ENCODE peak calls at places on chromosome 3, in five cellular contexts. One of them, this sample, is unnamed.

GRCh38 chr3:10808130-10808735 is 7.8 kb upstream of the SLC6A11 start:
- DNase-seq in Panc1: no peak
- DNase-seq in HCT116: no peak
- DNase-seq in HepG2: no peak
- DNase-seq in K562: no peak
- DNase-seq in this sample: no peak

GRCh38 chr3:11668243-11669232 is 24.8 kb upstream of the VGLL4 start:
- DNase-seq in Panc1: no peak
- DNase-seq in HCT116: no peak
- DNase-seq in HepG2: no peak
- DNase-seq in K562: no peak
- DNase-seq in this sample: no peak

GRCh38 chr3:124774305-124774673 is 44.0 kb downstream of the UMPS start:
- DNase-seq in Panc1: no peak
- DNase-seq in HCT116: no peak
- DNase-seq in HepG2: no peak
- DNase-seq in K562: no peak
- DNase-seq in this sample: no peak

GRCh38 chr3:174783502-174783901 is 75.6 kb upstream of the NAALADL2 start:
- DNase-seq in Panc1: no peak
- DNase-seq in HCT116: no peak
- DNase-seq in HepG2: no peak
- DNase-seq in K562: no peak
- DNase-seq in this sample: no peak

GRCh38 chr3:113556556-113557335 is 24.4 kb downstream of the SIDT1 start:
- DNase-seq in Panc1: no peak
- DNase-seq in HCT116: no peak
- DNase-seq in HepG2: peak
- DNase-seq in K562: no peak
- DNase-seq in this sample: no peak

GRCh38 chr3:114942773-114943172 is 204.3 kb downstream of the ZBTB20 start:
- DNase-seq in Panc1: no peak
- DNase-seq in HCT116: no peak
- DNase-seq in HepG2: no peak
- DNase-seq in K562: no peak
- DNase-seq in this sample: no peak

GRCh38 chr3:68055238-68055637 is 400.8 kb upstream of the SUCLG2 start:
- DNase-seq in Panc1: no peak
- DNase-seq in HCT116: no peak
- DNase-seq in HepG2: no peak
- DNase-seq in K562: no peak
- DNase-seq in this sample: no peak

GRCh38 chr3:107969994-107970896 is 120.6 kb downstream of the CD47 start:
- DNase-seq in Panc1: no peak
- DNase-seq in HCT116: no peak
- DNase-seq in HepG2: peak
- DNase-seq in K562: no peak
- DNase-seq in this sample: no peak

GRCh38 chr3:149247929-149248691 is 26.5 kb upstream of the CP start:
- DNase-seq in Panc1: no peak
- DNase-seq in HCT116: no peak
- DNase-seq in HepG2: peak
- DNase-seq in K562: no peak
- DNase-seq in this sample: no peak

GRCh38 chr3:104584702-104585101 is 782.0 kb upstream of the ALCAM start:
- DNase-seq in Panc1: no peak
- DNase-seq in HCT116: no peak
- DNase-seq in HepG2: no peak
- DNase-seq in K562: no peak
- DNase-seq in this sample: no peak

GRCh38 chr3:9314796-9315195 is 48.1 kb upstream of the THUMPD3 start:
- DNase-seq in Panc1: no peak
- DNase-seq in HCT116: no peak
- DNase-seq in HepG2: no peak
- DNase-seq in K562: no peak
- DNase-seq in this sample: no peak

GRCh38 chr3:41405466-41405865 is 206.2 kb downstream of the CTNNB1 start:
- DNase-seq in Panc1: no peak
- DNase-seq in HCT116: no peak
- DNase-seq in HepG2: no peak
- DNase-seq in K562: no peak
- DNase-seq in this sample: no peak

GRCh38 chr3:171417813-171418212 is 42.4 kb downstream of the TNIK start:
- DNase-seq in Panc1: no peak
- DNase-seq in HCT116: no peak
- DNase-seq in HepG2: peak
- DNase-seq in K562: no peak
- DNase-seq in this sample: no peak

GRCh38 chr3:104785966-104786365 is 580.7 kb upstream of the ALCAM start:
- DNase-seq in Panc1: no peak
- DNase-seq in HCT116: no peak
- DNase-seq in HepG2: no peak
- DNase-seq in K562: no peak
- DNase-seq in this sample: no peak

GRCh38 chr3:142977399-142977728 is 13.9 kb upstream of the PAQR9 start:
- DNase-seq in Panc1: no peak
- DNase-seq in HCT116: no peak
- DNase-seq in HepG2: no peak
- DNase-seq in K562: peak
- DNase-seq in this sample: no peak

GRCh38 chr3:14948609-14949038 is 1.2 kb downstream of the NR2C2 start:
- DNase-seq in Panc1: no peak
- DNase-seq in HCT116: no peak
- DNase-seq in HepG2: no peak
- DNase-seq in K562: no peak
- DNase-seq in this sample: no peak

GRCh38 chr3:106208979-106209378 is 340.2 kb upstream of the CBLB start:
- DNase-seq in Panc1: no peak
- DNase-seq in HCT116: no peak
- DNase-seq in HepG2: no peak
- DNase-seq in K562: no peak
- DNase-seq in this sample: no peak

GRCh38 chr3:30934208-30934550 is 39.7 kb upstream of the GADL1 start:
- DNase-seq in Panc1: peak
- DNase-seq in HCT116: peak
- DNase-seq in HepG2: peak
- DNase-seq in K562: no peak
- DNase-seq in this sample: peak

GRCh38 chr3:111768571-111769100 is 90.4 kb upstream of the PHLDB2 start:
- DNase-seq in Panc1: no peak
- DNase-seq in HCT116: peak
- DNase-seq in HepG2: peak
- DNase-seq in K562: no peak
- DNase-seq in this sample: no peak

GRCh38 chr3:195246608-195247007 is 24.4 kb downstream of the XXYLT1 start:
- DNase-seq in Panc1: no peak
- DNase-seq in HCT116: no peak
- DNase-seq in HepG2: no peak
- DNase-seq in K562: no peak
- DNase-seq in this sample: no peak

GRCh38 chr3:171192176-171192854 is 165.8 kb upstream of the SLC2A2 start:
- DNase-seq in Panc1: no peak
- DNase-seq in HCT116: peak
- DNase-seq in HepG2: no peak
- DNase-seq in K562: peak
- DNase-seq in this sample: no peak

GRCh38 chr3:58085616-58086015 is 77.4 kb downstream of the FLNB start:
- DNase-seq in Panc1: no peak
- DNase-seq in HCT116: no peak
- DNase-seq in HepG2: no peak
- DNase-seq in K562: no peak
- DNase-seq in this sample: no peak

GRCh38 chr3:77459926-77460325 is 420.0 kb downstream of the ROBO2 start:
- DNase-seq in Panc1: no peak
- DNase-seq in HCT116: no peak
- DNase-seq in HepG2: no peak
- DNase-seq in K562: no peak
- DNase-seq in this sample: no peak

GRCh38 chr3:42489937-42490227 is 12.6 kb upstream of the VIPR1 start:
- DNase-seq in Panc1: no peak
- DNase-seq in HCT116: no peak
- DNase-seq in HepG2: no peak
- DNase-seq in K562: no peak
- DNase-seq in this sample: no peak

GRCh38 chr3:10764314-10765051 is 51.5 kb upstream of the SLC6A11 start:
- DNase-seq in Panc1: no peak
- DNase-seq in HCT116: no peak
- DNase-seq in HepG2: peak
- DNase-seq in K562: no peak
- DNase-seq in this sample: no peak

GRCh38 chr3:87267953-87268645 is 8.3 kb downstream of the POU1F1 start:
- DNase-seq in Panc1: no peak
- DNase-seq in HCT116: no peak
- DNase-seq in HepG2: no peak
- DNase-seq in K562: no peak
- DNase-seq in this sample: no peak

GRCh38 chr3:64560802-64561502 is 126.8 kb downstream of the ADAMTS9 start:
- DNase-seq in Panc1: no peak
- DNase-seq in HCT116: no peak
- DNase-seq in HepG2: no peak
- DNase-seq in K562: no peak
- DNase-seq in this sample: no peak

GRCh38 chr3:65945480-65945879 is 93.2 kb downstream of the MAGI1 start:
- DNase-seq in Panc1: no peak
- DNase-seq in HCT116: no peak
- DNase-seq in HepG2: no peak
- DNase-seq in K562: no peak
- DNase-seq in this sample: no peak

DNA sequence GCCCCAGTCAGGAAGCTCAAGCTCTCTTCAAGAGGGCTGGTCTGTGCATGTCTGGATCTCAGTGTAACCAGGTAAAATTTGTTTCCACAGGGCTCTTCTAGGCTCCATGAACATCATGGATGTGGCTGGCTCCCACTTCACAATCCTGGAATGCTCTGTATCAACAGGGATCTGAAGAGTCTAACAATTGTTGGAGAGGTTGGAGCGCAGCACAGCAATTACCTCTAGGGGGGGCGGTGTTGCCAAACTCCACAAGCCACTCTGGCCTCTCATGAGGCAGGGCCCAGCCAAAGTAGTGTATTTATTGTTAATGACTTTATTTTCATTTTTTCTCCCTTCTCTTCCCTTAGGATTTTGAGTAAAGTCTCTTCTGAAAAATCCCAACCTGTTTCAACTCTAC is 6.1 kb upstream of the EIF2B5 start:
- DNase-seq in Panc1: no peak
- DNase-seq in HCT116: peak
- DNase-seq in HepG2: peak
- DNase-seq in K562: peak
- DNase-seq in this sample: no peak
- TF ChIP-seq REST in Panc1: no peak
- TF ChIP-seq REST in HCT116: no peak
- TF ChIP-seq REST in HepG2: no peak
- TF ChIP-seq REST in K562: no peak
- TF ChIP-seq REST in this sample: no peak

GRCh38 chr3:45647148-45647619 is 42.0 kb upstream of the SACM1L start:
- DNase-seq in Panc1: peak
- DNase-seq in HCT116: no peak
- DNase-seq in HepG2: peak
- DNase-seq in K562: no peak
- DNase-seq in this sample: peak

GRCh38 chr3:45642731-45643152 is 46.5 kb upstream of the SACM1L start:
- DNase-seq in Panc1: no peak
- DNase-seq in HCT116: no peak
- DNase-seq in HepG2: no peak
- DNase-seq in K562: no peak
- DNase-seq in this sample: no peak

GRCh38 chr3:45646051-45646585 is 43.1 kb upstream of the SACM1L start:
- DNase-seq in Panc1: no peak
- DNase-seq in HCT116: no peak
- DNase-seq in HepG2: peak
- DNase-seq in K562: no peak
- DNase-seq in this sample: peak

GRCh38 chr3:45644063-45644462 is 45.1 kb upstream of the SACM1L start:
- DNase-seq in Panc1: no peak
- DNase-seq in HCT116: no peak
- DNase-seq in HepG2: peak
- DNase-seq in K562: no peak
- DNase-seq in this sample: no peak

GRCh38 chr3:45644467-45645201 is 44.6 kb upstream of the SACM1L start:
- DNase-seq in Panc1: peak
- DNase-seq in HCT116: no peak
- DNase-seq in HepG2: no peak
- DNase-seq in K562: no peak
- DNase-seq in this sample: no peak
- TF ChIP-seq POLR2AphosphoS5 in Panc1: no peak
- TF ChIP-seq POLR2AphosphoS5 in HCT116: no peak
- TF ChIP-seq POLR2AphosphoS5 in HepG2: no peak
- TF ChIP-seq POLR2AphosphoS5 in K562: no peak
- TF ChIP-seq POLR2AphosphoS5 in this sample: no peak

DNA sequence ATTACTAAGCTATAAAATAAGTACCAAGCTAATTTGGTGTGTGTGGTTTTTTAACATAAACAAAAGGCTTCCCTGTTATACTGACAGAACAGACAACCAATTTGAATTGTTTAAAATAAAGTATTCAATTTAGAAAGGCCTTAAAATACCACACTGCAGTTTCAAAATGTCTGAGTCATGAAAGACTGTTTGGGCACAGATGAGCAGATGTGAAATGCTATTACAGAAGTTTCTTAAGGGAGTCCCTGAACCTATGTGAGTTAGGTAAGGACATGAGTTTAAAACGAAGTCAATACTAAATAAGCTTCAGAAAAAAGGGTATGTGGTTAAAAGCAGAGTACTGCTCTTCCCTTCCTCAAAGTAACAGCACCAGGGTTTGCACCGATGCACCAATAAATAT is 69.7 kb upstream of the SETMAR start:
- DNase-seq in Panc1: no peak
- DNase-seq in HCT116: no peak
- DNase-seq in HepG2: no peak
- DNase-seq in K562: no peak
- DNase-seq in this sample: no peak
- TF ChIP-seq REST in Panc1: no peak
- TF ChIP-seq REST in HCT116: no peak
- TF ChIP-seq REST in HepG2: no peak
- TF ChIP-seq REST in K562: no peak
- TF ChIP-seq REST in this sample: no peak

DNA sequence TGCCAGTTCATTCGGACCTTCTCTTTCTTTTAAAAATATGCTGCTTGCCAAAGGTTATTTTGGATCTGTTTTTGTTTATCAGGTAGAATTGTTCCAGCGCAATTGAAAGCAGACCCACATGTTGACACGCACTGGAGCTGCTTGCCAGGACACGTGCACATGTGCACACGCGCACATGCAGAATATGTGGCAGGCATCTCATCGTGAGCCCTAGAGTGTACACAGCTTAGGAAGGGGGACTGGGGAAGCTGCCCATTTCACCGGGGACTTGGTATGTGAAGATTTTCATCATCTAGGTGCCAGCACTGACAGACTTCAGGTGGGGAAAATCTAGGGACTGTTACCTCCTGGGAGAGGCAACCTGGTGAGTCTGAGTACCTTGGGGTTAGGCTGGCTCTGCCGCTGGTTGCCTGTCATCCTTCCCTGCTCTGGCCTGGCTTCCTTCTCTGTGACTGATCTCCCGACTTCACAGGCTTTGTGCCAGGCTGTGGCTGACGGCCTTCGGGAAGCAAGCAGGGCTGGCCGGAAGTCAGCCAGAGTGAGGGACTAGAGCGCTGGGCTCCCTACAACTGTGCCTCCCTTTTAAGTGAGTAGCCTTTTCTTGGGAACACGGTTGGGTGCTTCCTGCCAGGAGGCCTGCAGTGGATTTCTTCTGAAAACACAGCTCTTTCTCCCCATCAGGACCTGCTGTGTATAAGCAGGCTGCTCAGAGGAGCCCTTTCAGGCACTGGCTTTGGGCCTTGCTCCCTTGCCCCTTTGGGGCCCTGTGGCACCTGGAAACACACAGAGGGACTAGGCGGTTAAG is 129.3 kb downstream of the EEFSEC start:
- DNase-seq in Panc1: no peak
- DNase-seq in HCT116: no peak
- DNase-seq in HepG2: no peak
- DNase-seq in K562: no peak
- DNase-seq in this sample: no peak
- TF ChIP-seq POLR2AphosphoS5 in Panc1: no peak
- TF ChIP-seq POLR2AphosphoS5 in HCT116: no peak
- TF ChIP-seq POLR2AphosphoS5 in HepG2: no peak
- TF ChIP-seq POLR2AphosphoS5 in K562: no peak
- TF ChIP-seq POLR2AphosphoS5 in this sample: no peak

This sample was measured in HL-60.